ENCODE peak calls at places on chromosome 7, in six cellular contexts. One of them, this sample, is unnamed.

GRCh38 chr7:44978511-44979366 is at the start of gene MYO1G:
- DNase-seq in T-helper 1 cell: peak; percentile 76
- DNase-seq in H7: peak; percentile 35
- DNase-seq in Right ventricle myocardium inferior: peak; percentile 81
- DNase-seq in substantia nigra: peak; percentile 33
- DNase-seq in myocyte: no peak
- DNase-seq in this sample: no peak

GRCh38 chr7:73980206-73980605 is 47.8 kb upstream of the ELN start:
- DNase-seq in T-helper 1 cell: no peak
- DNase-seq in H7: no peak
- DNase-seq in substantia nigra: no peak
- DNase-seq in myocyte: no peak
- DNase-seq in Right ventricle myocardium inferior: no peak
- DNase-seq in this sample: no peak

GRCh38 chr7:90474284-90475210 is 5.1 kb downstream of the PTTG1IP2 start:
- DNase-seq in H7: no peak
- DNase-seq in T-helper 1 cell: no peak
- DNase-seq in substantia nigra: no peak
- DNase-seq in Right ventricle myocardium inferior: no peak
- DNase-seq in myocyte: peak; percentile 88
- DNase-seq in this sample: no peak

GRCh38 chr7:5396542-5396941 is 27.1 kb downstream of the TNRC18 start:
- DNase-seq in H7: peak; percentile 54
- DNase-seq in substantia nigra: peak; percentile 32
- DNase-seq in T-helper 1 cell: peak; percentile 48
- DNase-seq in Right ventricle myocardium inferior: peak; percentile 59
- DNase-seq in myocyte: peak; percentile 68
- DNase-seq in this sample: no peak

GRCh38 chr7:98354511-98355249 is 46.2 kb downstream of the BAIAP2L1 start:
- DNase-seq in Right ventricle myocardium inferior: no peak
- DNase-seq in substantia nigra: no peak
- DNase-seq in H7: no peak
- DNase-seq in T-helper 1 cell: no peak
- DNase-seq in myocyte: peak; percentile 80
- DNase-seq in this sample: no peak

GRCh38 chr7:92723978-92724377 is 112.4 kb downstream of the CDK6 start:
- DNase-seq in H7: peak; percentile 32
- DNase-seq in T-helper 1 cell: no peak
- DNase-seq in substantia nigra: no peak
- DNase-seq in myocyte: no peak
- DNase-seq in Right ventricle myocardium inferior: no peak
- DNase-seq in this sample: no peak

GRCh38 chr7:44072364-44073231 is 7.2 kb upstream of the PGAM2 start:
- DNase-seq in myocyte: peak; percentile 95
- DNase-seq in substantia nigra: peak; percentile 62
- DNase-seq in H7: peak; percentile 91
- DNase-seq in T-helper 1 cell: no peak
- DNase-seq in Right ventricle myocardium inferior: peak; percentile 87
- DNase-seq in this sample: peak; percentile 69

GRCh38 chr7:44065431-44066110 is at the start of gene PGAM2:
- DNase-seq in H7: peak; percentile 89
- DNase-seq in Right ventricle myocardium inferior: peak; percentile 88
- DNase-seq in T-helper 1 cell: no peak
- DNase-seq in substantia nigra: peak; percentile 67
- DNase-seq in myocyte: peak; percentile 97
- DNase-seq in this sample: no peak

GRCh38 chr7:36423633-36424032 is 34.0 kb downstream of the ANLN start:
- DNase-seq in substantia nigra: no peak
- DNase-seq in H7: no peak
- DNase-seq in Right ventricle myocardium inferior: no peak
- DNase-seq in T-helper 1 cell: no peak
- DNase-seq in myocyte: no peak
- DNase-seq in this sample: no peak

GRCh38 chr7:128197586-128197985 is 43.5 kb upstream of the LEP start:
- DNase-seq in H7: no peak
- DNase-seq in myocyte: peak; percentile 93
- DNase-seq in T-helper 1 cell: no peak
- DNase-seq in Right ventricle myocardium inferior: no peak
- DNase-seq in substantia nigra: no peak
- DNase-seq in this sample: no peak

GRCh38 chr7:78953090-78953489 is 500.4 kb downstream of the MAGI2 start:
- DNase-seq in T-helper 1 cell: no peak
- DNase-seq in H7: no peak
- DNase-seq in myocyte: no peak
- DNase-seq in substantia nigra: no peak
- DNase-seq in Right ventricle myocardium inferior: no peak
- DNase-seq in this sample: no peak

GRCh38 chr7:131327049-131327625 is 539 bp upstream of the MKLN1 start:
- DNase-seq in substantia nigra: peak; percentile 57
- DNase-seq in Right ventricle myocardium inferior: no peak
- DNase-seq in H7: peak; percentile 43
- DNase-seq in myocyte: peak; percentile 77
- DNase-seq in T-helper 1 cell: no peak
- DNase-seq in this sample: no peak

GRCh38 chr7:115410427-115410805 is 488.5 kb downstream of the MDFIC start:
- DNase-seq in H7: no peak
- DNase-seq in Right ventricle myocardium inferior: no peak
- DNase-seq in T-helper 1 cell: no peak
- DNase-seq in substantia nigra: no peak
- DNase-seq in myocyte: no peak
- DNase-seq in this sample: no peak

GRCh38 chr7:131424219-131424822 is 96.6 kb downstream of the MKLN1 start:
- DNase-seq in myocyte: peak; percentile 44
- DNase-seq in substantia nigra: no peak
- DNase-seq in T-helper 1 cell: no peak
- DNase-seq in H7: no peak
- DNase-seq in Right ventricle myocardium inferior: no peak
- DNase-seq in this sample: no peak